ENCODE peak calls at places on chromosomes 3 and 15, in six cellular contexts. I is transverse colon, Z is A549, R is vagina, M is prostate gland, W is IMR-90. A is an unnamed sample. For H3K4me1, the result is how much of the 10 kb centered on the place peaks cover.

GRCh38 chr15:84608707-84609284 is 8.0 kb downstream of the ZSCAN2 start:
- DNase-seq in I (no peak), Z (no peak), M (no peak), W (no peak), R (no peak), A (no peak)

GRCh38 chr3:183318846-183319770 is 66.1 kb downstream of the B3GNT5 start:
- DNase-seq in Z (no peak), M (no peak), R (no peak), W (no peak), I (no peak), A (no peak)

GRCh38 chr15:28919201-28919627 is 33.4 kb downstream of the APBA2 start:
- DNase-seq in I (no peak), M (no peak), R (no peak), Z (peak), W (no peak), A (no peak)

GRCh38 chr3:74661672-74662071 is 47.2 kb upstream of the CNTN3 start:
- DNase-seq in I (no peak), W (no peak), Z (no peak), R (no peak), M (no peak), A (no peak)

GRCh38 chr15:33395376-33395775 is 84.6 kb downstream of the RYR3 start:
- DNase-seq in M (no peak), I (no peak), Z (no peak), W (no peak), R (peak), A (no peak)

GRCh38 chr3:66370179-66370578 is 130.6 kb downstream of the LRIG1 start:
- DNase-seq in R (no peak), W (no peak), M (no peak), I (no peak), Z (no peak), A (peak)

GRCh38 chr3:134009345-134010000 is 20.3 kb downstream of the SLCO2A1 start:
- DNase-seq in M (no peak), Z (no peak), W (peak), I (no peak), R (no peak), A (no peak)

GRCh38 chr3:116059421-116060096 is 385.7 kb downstream of the LSAMP start:
- DNase-seq in I (no peak), W (peak), R (no peak), Z (peak), M (no peak), A (no peak)

GRCh38 chr15:45980376-45980775 is 345.5 kb downstream of the SQOR start:
- DNase-seq in I (no peak), M (no peak), W (no peak), Z (no peak), R (no peak), A (no peak)

DNA sequence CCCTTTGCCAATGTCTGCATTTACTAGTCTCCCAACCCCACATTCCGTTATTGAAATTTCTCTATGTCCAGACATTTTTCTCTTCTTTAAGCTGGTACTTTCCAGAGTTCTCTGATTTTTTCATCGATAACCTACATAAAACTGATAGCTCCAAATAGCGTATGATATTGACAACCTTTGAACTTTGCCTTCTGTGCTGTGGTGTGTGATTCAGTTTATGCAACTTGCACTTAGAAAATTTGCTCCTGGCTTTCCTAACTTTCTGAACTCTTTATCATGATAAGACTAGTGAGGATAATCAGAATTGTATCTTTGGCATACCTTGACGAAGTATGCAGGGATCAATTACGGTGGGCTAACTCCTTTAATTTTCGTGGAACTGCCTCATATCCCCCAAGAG is 1261.3 kb downstream of the SI start:
- DNase-seq in W (no peak), I (no peak), Z (no peak), R (no peak), M (no peak), A (no peak)
- TF ChIP-seq POLR2A in W (no peak), I (no peak), Z (no peak), R (no peak), M (no peak), A (no peak)

GRCh38 chr15:82093774-82094211 is 48.0 kb upstream of the MEX3B start:
- DNase-seq in M (no peak), I (no peak), Z (peak), R (no peak), W (peak), A (no peak)
- H3K4me3 ChIP-seq in M (no peak), I (no peak), Z (peak), R (no peak), W (no peak), A (no peak)

DNA sequence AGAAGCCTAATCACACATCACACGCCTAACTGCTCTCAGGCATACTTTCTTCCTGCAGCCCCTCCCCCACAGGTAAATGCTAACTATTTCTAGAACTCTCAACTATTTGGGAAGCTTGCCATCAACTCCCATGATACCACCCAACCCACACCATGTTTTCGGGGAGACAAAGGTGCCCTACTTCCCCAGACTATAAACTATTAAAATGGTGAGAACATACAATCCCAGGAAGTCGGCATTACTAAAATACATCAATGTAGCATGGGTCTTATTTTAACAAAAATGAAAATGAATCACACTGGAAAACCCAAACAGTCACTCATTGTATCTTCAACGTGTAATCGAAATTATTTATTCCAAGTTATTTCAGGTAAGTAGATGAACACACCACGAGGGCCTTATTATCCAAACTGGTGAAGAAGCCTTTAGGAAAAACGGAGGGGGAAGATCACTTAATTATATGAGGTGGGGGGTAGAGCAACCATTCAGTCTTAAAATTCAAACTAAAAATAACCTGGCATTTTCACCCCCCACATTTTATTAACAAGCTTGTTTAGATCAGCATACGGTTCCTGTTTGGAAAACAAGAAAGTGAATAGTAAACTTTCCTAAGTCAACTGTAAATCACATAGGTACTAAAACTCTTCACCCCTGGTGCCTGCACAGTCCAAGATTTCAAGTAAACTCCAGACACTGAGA is 1.9 kb downstream of the TBL1XR1 start:
- DNase-seq in W (no peak), I (peak), M (peak), R (no peak), Z (peak), A (peak)
- H3K4me1 ChIP-seq in W (under half), I (under half), M (under half), R (half or more), Z (under half), A (under half)

GRCh38 chr3:196057663-196058356 is 24.1 kb downstream of the TFRC start:
- DNase-seq in M (no peak), I (no peak), R (no peak), W (no peak), Z (no peak), A (no peak)
- TF ChIP-seq POLR2A in M (no peak), I (no peak), R (no peak), W (no peak), Z (no peak), A (no peak)

GRCh38 chr3:149653564-149653963 is 4.3 kb downstream of the WWTR1 start:
- DNase-seq in W (no peak), Z (no peak), R (no peak), I (no peak), M (no peak), A (no peak)

GRCh38 chr3:149655826-149656599 is 1.8 kb downstream of the WWTR1 start:
- DNase-seq in R (no peak), W (no peak), M (peak), I (no peak), Z (peak), A (no peak)

GRCh38 chr3:149650828-149651227 is 7.0 kb downstream of the WWTR1 start:
- DNase-seq in W (no peak), I (no peak), R (no peak), Z (no peak), M (no peak), A (no peak)

GRCh38 chr3:149654188-149654601 is 3.6 kb downstream of the WWTR1 start:
- DNase-seq in M (no peak), I (no peak), W (peak), Z (no peak), R (no peak), A (no peak)

GRCh38 chr3:149653136-149653535 is 4.7 kb downstream of the WWTR1 start:
- DNase-seq in W (no peak), R (no peak), I (no peak), Z (no peak), M (no peak), A (no peak)
- H3K4me3 ChIP-seq in W (no peak), R (no peak), I (no peak), Z (no peak), M (no peak), A (no peak)

GRCh38 chr15:44315164-44315563 is 26.6 kb downstream of the GOLM2 start:
- DNase-seq in M (no peak), Z (no peak), R (no peak), W (no peak), I (no peak), A (no peak)
- H3K4me1 ChIP-seq in M (under half), Z (under half), R (under half), W (under half), I (under half), A (under half)

GRCh38 chr15:74873756-74874424 is 725 bp upstream of the SCAMP2 start:
- DNase-seq in R (no peak), W (no peak), I (peak), Z (peak), M (no peak), A (peak)

GRCh38 chr15:74870496-74871213 is 2.5 kb downstream of the SCAMP2 start:
- DNase-seq in R (no peak), Z (no peak), M (no peak), I (no peak), W (no peak), A (no peak)

GRCh38 chr15:74872702-74873035 is 496 bp downstream of the SCAMP2 start:
- DNase-seq in W (no peak), I (no peak), M (no peak), R (no peak), Z (no peak), A (no peak)

GRCh38 chr15:74869726-74870407 is 3.3 kb downstream of the SCAMP2 start:
- DNase-seq in W (peak), M (no peak), Z (no peak), I (peak), R (no peak), A (peak)

DNA sequence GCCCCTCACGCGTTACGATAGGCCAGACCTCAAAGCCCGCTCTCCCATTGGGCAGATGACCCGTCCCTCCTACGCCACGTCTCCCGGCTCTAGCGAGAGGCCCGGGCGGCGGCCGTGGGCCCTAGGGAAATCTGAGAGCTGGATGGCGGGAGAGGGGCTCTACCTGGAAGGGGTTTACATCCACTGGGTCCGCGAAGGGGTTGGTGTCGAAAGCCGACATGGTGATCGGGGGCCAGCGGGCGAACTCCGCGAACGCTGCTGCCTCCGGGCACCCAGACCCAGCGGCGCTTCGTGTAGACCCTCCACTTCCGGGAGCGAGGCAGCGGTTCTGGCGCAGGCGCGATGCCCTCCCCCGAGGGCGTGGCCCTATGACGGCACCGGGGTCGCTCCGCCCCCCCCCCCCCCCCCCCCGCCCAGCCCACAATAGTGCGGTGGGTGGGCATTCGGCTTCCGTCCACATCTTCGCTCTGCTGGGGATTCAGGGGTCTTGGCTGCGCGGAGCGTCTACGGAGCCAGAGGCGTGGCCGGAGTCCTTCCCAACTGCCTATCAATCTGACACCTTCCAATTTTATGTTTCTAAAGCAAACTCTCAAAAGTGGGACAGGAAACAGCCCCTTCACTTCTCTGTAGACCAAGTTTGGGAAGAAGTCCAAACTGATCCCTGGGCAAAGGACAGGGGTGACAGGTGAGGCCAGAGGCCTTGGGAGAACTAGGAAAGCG is at the start of gene SCAMP2:
- DNase-seq in M (peak), W (peak), I (peak), R (peak), Z (peak), A (peak)
- TF ChIP-seq POLR2A in M (peak), W (peak), I (peak), R (peak), Z (peak), A (peak)

DNA sequence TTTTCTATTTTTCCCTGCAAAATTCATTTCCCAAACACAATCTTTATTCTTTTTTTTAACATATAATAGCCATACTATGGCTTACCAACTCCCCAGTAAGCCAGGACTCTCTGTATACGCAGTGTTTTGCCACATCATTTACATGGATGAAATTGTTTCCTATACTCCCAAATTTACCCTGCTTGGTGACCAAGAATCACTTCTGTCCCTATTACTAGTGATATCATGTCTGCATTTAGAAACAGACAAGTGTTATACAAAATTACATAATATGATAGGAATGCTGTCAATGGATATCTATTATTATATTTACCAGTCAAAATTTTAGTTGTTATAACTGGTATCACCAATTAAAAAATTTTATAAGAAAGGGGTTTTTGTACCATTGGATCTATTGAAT is 77.8 kb downstream of the LIPC start:
- DNase-seq in W (no peak), R (no peak), Z (no peak), M (no peak), I (no peak), A (no peak)
- H3K4me3 ChIP-seq in W (no peak), R (no peak), Z (no peak), M (no peak), I (no peak), A (no peak)

GRCh38 chr3:196688349-196688748 is 23.7 kb downstream of the CEP19 start:
- DNase-seq in M (no peak), W (peak), I (peak), Z (no peak), R (no peak), A (no peak)
- H3K4me1 ChIP-seq in M (under half), W (under half), I (under half), Z (under half), R (under half), A (under half)

GRCh38 chr3:109132801-109133473 is 3.6 kb upstream of the C3orf85 start:
- DNase-seq in W (peak), I (peak), R (no peak), M (no peak), Z (no peak), A (peak)

GRCh38 chr3:109131276-109131675 is 5.2 kb upstream of the C3orf85 start:
- DNase-seq in R (no peak), M (no peak), W (no peak), I (no peak), Z (no peak), A (no peak)

GRCh38 chr3:109137766-109138165 is 1.2 kb downstream of the C3orf85 start:
- DNase-seq in R (no peak), W (no peak), I (no peak), M (no peak), Z (no peak), A (no peak)

GRCh38 chr3:109136533-109136932 is at the start of gene C3orf85:
- DNase-seq in I (peak), R (no peak), W (no peak), Z (no peak), M (no peak), A (no peak)
- TF ChIP-seq POLR2A in I (peak), R (no peak), W (no peak), Z (no peak), M (no peak), A (no peak)

A was measured in body of pancreas.